ENCODE peak calls at places on chromosomes 2 and 18, in seven cellular contexts. B is CD8-positive, alpha-beta T cell; Y is GM06990; I is glutamatergic neuron; U is stomach; A is esophagus squamous epithelium; K is fibroblast of mammary gland. E is an unnamed sample.

GRCh38 chr2:203743441-203743932 is 37.0 kb downstream of the CD28 start:
- DNase-seq in B (no peak), Y (no peak), I (no peak), U (no peak), A (no peak), K (peak; percentile 97), E (no peak)

GRCh38 chr2:44100351-44100750 is 68.3 kb upstream of the PPM1B start:
- DNase-seq in B (no peak), Y (no peak), I (no peak), U (peak; percentile 38), A (peak; percentile 3), K (peak; percentile 99), E (no peak)

GRCh38 chr2:238518127-238518827 is 91.5 kb downstream of the ASB1 start:
- DNase-seq in B (no peak), Y (no peak), I (no peak), U (no peak), A (no peak), K (peak; percentile 99), E (no peak)

GRCh38 chr2:231463698-231464575 is at the start of gene NCL:
- DNase-seq in B (peak; percentile 82), Y (peak; percentile 98), I (peak; percentile 90), U (peak; percentile 78), A (peak; percentile 79), K (peak; percentile 97), E (peak; percentile 84)

GRCh38 chr18:37533647-37534565 is 31.7 kb downstream of the CELF4 start:
- DNase-seq in B (no peak), Y (no peak), I (no peak), U (no peak), A (no peak), K (no peak), E (no peak)

GRCh38 chr2:24597181-24597870 is 106.3 kb downstream of the NCOA1 start:
- DNase-seq in B (no peak), Y (no peak), I (no peak), U (no peak), A (no peak), K (no peak), E (no peak)

GRCh38 chr18:34222025-34222395 is 2.7 kb downstream of the NOL4 start:
- DNase-seq in B (no peak), Y (no peak), I (peak; percentile 63), U (no peak), A (no peak), K (no peak), E (no peak)

GRCh38 chr2:166134252-166135151 is 6.7 kb upstream of the SCN1A start:
- DNase-seq in B (no peak), Y (no peak), I (no peak), U (no peak), A (no peak), K (no peak), E (no peak)

GRCh38 chr18:32930695-32931301 is 158.0 kb upstream of the KLHL14 start:
- DNase-seq in B (no peak), Y (peak; percentile 17), I (no peak), U (no peak), A (no peak), K (peak; percentile 65), E (peak; percentile 63)

GRCh38 chr2:145994910-145995309 is 1475.0 kb upstream of the ZEB2 start:
- DNase-seq in B (no peak), Y (no peak), I (no peak), U (no peak), A (no peak), K (no peak), E (no peak)

GRCh38 chr2:105388971-105389381 is 9.9 kb downstream of the FHL2 start:
- DNase-seq in B (no peak), Y (no peak), I (no peak), U (no peak), A (no peak), K (peak; percentile 93), E (no peak)

GRCh38 chr2:228613133-228613532 is 431.6 kb upstream of the SPHKAP start:
- DNase-seq in B (no peak), Y (peak; percentile 22), I (no peak), U (no peak), A (no peak), K (peak; percentile 100), E (no peak)

GRCh38 chr2:127149384-127149783 is 42.4 kb upstream of the BIN1 start:
- DNase-seq in B (no peak), Y (no peak), I (no peak), U (no peak), A (no peak), K (peak; percentile 96), E (no peak)

GRCh38 chr2:55097462-55098410 is 47.5 kb upstream of the RTN4 start:
- DNase-seq in B (no peak), Y (no peak), I (no peak), U (no peak), A (no peak), K (peak; percentile 45), E (no peak)

GRCh38 chr18:72233106-72233505 is 311.0 kb downstream of the CBLN2 start:
- DNase-seq in B (no peak), Y (no peak), I (no peak), U (no peak), A (no peak), K (no peak), E (no peak)

GRCh38 chr2:181613241-181613640 is 43.7 kb downstream of the CERKL start:
- DNase-seq in B (no peak), Y (no peak), I (no peak), U (no peak), A (no peak), K (no peak), E (no peak)

GRCh38 chr2:108236676-108237335 is 3.0 kb upstream of the SULT1C3 start:
- DNase-seq in B (no peak), Y (no peak), I (no peak), U (no peak), A (no peak), K (no peak), E (no peak)

GRCh38 chr2:168801961-168802824 is at the start of gene NOSTRIN:
- DNase-seq in B (no peak), Y (no peak), I (no peak), U (peak; percentile 78), A (no peak), K (peak; percentile 65), E (no peak)

GRCh38 chr2:60883896-60884295 is 2.5 kb downstream of the REL start:
- DNase-seq in B (no peak), Y (no peak), I (no peak), U (no peak), A (no peak), K (no peak), E (no peak)

GRCh38 chr2:60884795-60885194 is 3.4 kb downstream of the REL start:
- DNase-seq in B (no peak), Y (no peak), I (no peak), U (no peak), A (no peak), K (peak; percentile 66), E (no peak)

GRCh38 chr2:60882971-60883753 is 1.8 kb downstream of the REL start:
- DNase-seq in B (peak; percentile 21), Y (peak; percentile 59), I (no peak), U (no peak), A (no peak), K (peak; percentile 22), E (peak; percentile 28)

GRCh38 chr2:60880633-60880987 is 764 bp upstream of the REL start:
- DNase-seq in B (no peak), Y (no peak), I (no peak), U (no peak), A (no peak), K (no peak), E (no peak)

DNA sequence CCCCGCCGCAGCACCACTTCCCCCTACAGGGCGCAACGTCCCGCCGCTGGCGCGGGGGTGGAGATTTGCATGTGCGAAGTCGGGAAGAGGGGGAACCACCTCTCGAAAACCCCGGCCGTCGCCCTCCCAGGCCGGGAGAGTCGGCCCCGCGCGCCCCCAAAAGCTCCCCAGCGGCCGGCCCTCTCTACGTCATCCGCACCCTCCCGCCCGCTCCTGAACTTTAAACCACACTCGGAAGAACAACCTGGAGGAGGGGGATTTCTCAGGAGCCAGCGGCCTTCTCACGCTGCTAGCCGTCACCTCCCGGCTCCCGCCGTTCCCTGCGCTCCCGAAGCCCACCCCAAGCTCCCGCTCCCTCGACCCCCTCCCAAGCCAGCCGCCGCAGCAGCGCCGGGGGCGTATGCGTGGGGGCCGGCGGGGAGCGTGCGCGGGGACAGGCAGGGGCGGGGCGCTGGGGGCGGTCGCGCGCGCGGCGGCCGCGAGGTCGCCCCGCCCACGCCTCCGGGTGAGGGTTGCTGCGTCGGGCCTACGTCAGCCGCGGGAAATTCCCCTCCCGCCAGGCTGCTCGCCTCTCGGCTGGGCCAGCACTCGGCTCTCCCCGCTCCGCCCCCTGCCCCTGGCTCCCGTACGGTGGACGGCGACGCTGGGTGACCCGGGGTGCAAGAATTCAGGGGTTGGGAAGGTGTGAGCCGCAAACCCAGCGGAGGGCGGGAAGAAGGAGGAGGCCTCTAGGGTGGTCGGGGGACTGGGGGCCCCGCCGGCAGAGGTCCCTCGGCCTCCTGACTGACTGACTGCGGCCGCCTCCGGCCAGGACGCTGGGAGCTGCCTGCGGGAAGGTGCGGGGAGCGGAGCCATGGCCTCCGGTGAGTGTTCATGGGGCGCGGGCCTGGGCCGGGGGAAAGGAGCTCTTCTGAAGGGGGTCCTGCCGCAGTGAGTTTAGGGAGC is at the start of gene REL:
- DNase-seq in B (peak; percentile 91), Y (peak; percentile 93), I (peak; percentile 88), U (peak; percentile 94), A (peak; percentile 45), K (peak; percentile 85), E (peak; percentile 93)
- TF ChIP-seq CTCF in B (no peak), Y (peak; percentile 27), I (no peak), U (peak; percentile 17), A (no peak), K (peak; percentile 18), E (peak; percentile 14)

DNA sequence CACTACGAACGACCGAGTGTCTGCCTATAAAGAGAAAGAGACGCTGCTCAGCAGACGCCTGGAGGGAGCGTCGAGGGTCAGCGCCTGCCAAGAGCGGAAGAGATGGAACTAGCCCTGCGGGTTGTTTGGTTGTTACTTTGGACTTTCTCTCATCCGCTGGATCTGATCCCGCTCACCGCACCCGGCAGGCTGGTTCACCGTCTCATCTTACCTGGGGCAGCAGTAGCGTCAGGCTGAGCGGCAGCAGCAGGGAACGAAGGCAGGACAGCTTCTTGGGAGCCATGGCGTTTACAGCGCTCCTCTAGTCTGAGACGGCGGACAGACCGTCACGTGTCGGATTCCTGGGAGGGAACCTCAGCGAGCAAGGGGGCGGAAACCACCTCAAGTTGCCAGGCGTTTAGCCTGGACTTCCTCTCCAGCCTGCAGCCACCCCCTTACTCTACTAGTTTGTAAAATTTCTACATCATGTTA is 1.9 kb downstream of the GLB1L start:
- DNase-seq in B (no peak), Y (no peak), I (no peak), U (no peak), A (no peak), K (peak; percentile 35), E (no peak)
- TF ChIP-seq CTCF in B (no peak), Y (no peak), I (no peak), U (no peak), A (no peak), K (no peak), E (no peak)

DNA sequence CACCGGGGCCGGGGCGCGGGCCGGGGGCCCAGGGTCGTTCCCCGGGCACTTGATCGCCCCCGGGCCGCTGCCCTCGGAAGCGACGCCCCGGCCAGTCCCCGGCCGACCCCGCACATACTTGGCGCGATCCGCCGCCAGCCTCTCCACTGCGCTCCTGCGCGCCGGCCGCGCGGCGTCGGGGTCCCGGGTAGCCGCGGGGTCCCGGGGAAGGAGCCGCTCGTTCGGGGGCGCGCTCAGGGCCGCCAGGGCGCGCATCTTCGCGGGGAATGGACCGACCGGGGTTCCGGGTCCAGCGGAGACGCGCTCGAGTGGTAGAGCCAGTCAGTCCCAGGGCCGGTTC is 204 bp downstream of the FAM110C start:
- DNase-seq in B (no peak), Y (no peak), I (no peak), U (no peak), A (no peak), K (no peak), E (no peak)
- TF ChIP-seq CTCF in B (no peak), Y (no peak), I (no peak), U (no peak), A (no peak), K (no peak), E (no peak)

GRCh38 chr18:13103366-13103765 is 112.2 kb downstream of the CEP192 start:
- DNase-seq in B (no peak), Y (no peak), I (no peak), U (no peak), A (no peak), K (peak; percentile 11), E (no peak)
- TF ChIP-seq CTCF in B (no peak), Y (peak; percentile 19), I (no peak), U (peak; percentile 9), A (no peak), K (peak; percentile 28), E (no peak)

E was measured in GM10248.